ENCODE peak calls at places on chromosomes 5 and 9, in nine cellular contexts. Y, J, U, V, P, K, Q, O and I are unnamed samples.

GRCh38 chr5:110738503-110738811 is 350 bp upstream of the SLC25A46 start:
- DNase-seq in J (no peak), U (no peak), Q (peak; percentile 80), K (no peak), Y (no peak), P (no peak), V (no peak), O (no peak), I (no peak)

GRCh38 chr5:172353271-172353807 is 69.8 kb upstream of the UBTD2 start:
- DNase-seq in O (no peak), V (no peak), P (no peak), Y (no peak), K (no peak), Q (no peak), U (no peak), J (no peak), I (no peak)

GRCh38 chr9:134791009-134791408 is 89.6 kb upstream of the FCN2 start:
- DNase-seq in Q (no peak), J (no peak), O (no peak), V (no peak), K (no peak), P (no peak), U (no peak), Y (no peak), I (no peak)

GRCh38 chr9:121292801-121293241 is 24.9 kb downstream of the GSN start:
- DNase-seq in V (no peak), Y (no peak), J (no peak), Q (no peak), K (no peak), P (no peak), O (no peak), U (no peak), I (no peak)

GRCh38 chr5:104652271-104652861 is 1089.8 kb upstream of the NUDT12 start:
- DNase-seq in Q (no peak), P (peak; percentile 64), J (no peak), V (no peak), K (peak; percentile 75), O (no peak), Y (no peak), U (no peak), I (peak; percentile 40)

GRCh38 chr5:30600892-30601291 is 592.6 kb upstream of the CDH6 start:
- DNase-seq in K (no peak), J (no peak), Y (no peak), V (no peak), U (no peak), O (no peak), Q (no peak), P (no peak), I (no peak)

GRCh38 chr5:168680395-168680794 is 101.2 kb upstream of the PANK3 start:
- DNase-seq in Y (no peak), U (no peak), V (no peak), K (no peak), O (no peak), P (no peak), J (no peak), Q (no peak), I (no peak)

GRCh38 chr5:137611011-137611580 is 112.0 kb upstream of the SPOCK1 start:
- DNase-seq in J (peak; percentile 36), Y (no peak), U (no peak), O (no peak), V (no peak), Q (no peak), P (no peak), K (no peak), I (no peak)

GRCh38 chr9:975740-976257 is 656 bp upstream of the DMRT3 start:
- DNase-seq in Q (no peak), U (no peak), Y (no peak), K (no peak), O (no peak), V (no peak), J (no peak), P (no peak), I (no peak)

GRCh38 chr9:83448606-83449005 is 89.6 kb downstream of the FRMD3 start:
- DNase-seq in J (no peak), Y (no peak), V (no peak), Q (no peak), P (no peak), U (no peak), O (no peak), K (no peak), I (no peak)

GRCh38 chr5:161676109-161676508 is 9.4 kb upstream of the GABRA6 start:
- DNase-seq in U (peak; percentile 23), V (peak; percentile 22), Y (peak; percentile 43), P (peak; percentile 64), J (no peak), O (no peak), K (peak; percentile 6), Q (peak; percentile 2), I (peak; percentile 69)

GRCh38 chr5:166354277-166354676 is 1937.2 kb upstream of the WWC1 start:
- DNase-seq in K (peak; percentile 24), P (no peak), Y (no peak), V (no peak), O (no peak), Q (no peak), J (no peak), U (no peak), I (no peak)

GRCh38 chr9:114003756-114004155 is 74.3 kb downstream of the AMBP start:
- DNase-seq in J (no peak), U (no peak), O (no peak), P (no peak), Y (no peak), K (no peak), V (no peak), Q (no peak), I (no peak)

GRCh38 chr5:138662599-138662998 is 87.4 kb upstream of the HSPA9 start:
- DNase-seq in P (no peak), K (no peak), Y (peak; percentile 32), U (no peak), J (peak; percentile 36), V (no peak), Q (no peak), O (no peak), I (no peak)

GRCh38 chr5:95273956-95274520 is 10.9 kb downstream of the MCTP1 start:
- DNase-seq in O (no peak), K (no peak), Y (no peak), V (no peak), U (no peak), J (no peak), Q (no peak), P (no peak), I (no peak)

GRCh38 chr9:76374702-76375543 is 19.3 kb downstream of the RFK start:
- DNase-seq in O (no peak), J (peak; percentile 80), Y (no peak), Q (no peak), K (peak; percentile 72), V (no peak), U (peak; percentile 87), P (peak; percentile 36), I (peak; percentile 66)

GRCh38 chr9:136328011-136328621 is 777 bp downstream of the GPSM1 start:
- DNase-seq in U (peak; percentile 50), J (peak; percentile 44), Y (no peak), O (no peak), P (no peak), V (no peak), K (peak; percentile 57), Q (peak; percentile 56), I (no peak)

GRCh38 chr9:70749066-70749465 is 334.6 kb upstream of the KLF9 start:
- DNase-seq in V (no peak), J (no peak), P (no peak), Q (no peak), Y (no peak), O (no peak), K (no peak), U (no peak), I (no peak)

GRCh38 chr5:91645347-91645746 is 262.2 kb upstream of the ARRDC3 start:
- DNase-seq in Q (no peak), Y (no peak), K (no peak), O (no peak), V (no peak), J (no peak), U (no peak), P (no peak), I (peak; percentile 11)

GRCh38 chr9:764105-764524 is 77.4 kb upstream of the DMRT1 start:
- DNase-seq in J (peak; percentile 89), K (peak; percentile 84), O (peak; percentile 90), V (peak; percentile 93), Q (peak; percentile 21), Y (no peak), P (peak; percentile 83), U (peak; percentile 83), I (peak; percentile 94)

GRCh38 chr9:111938427-111938800 is 41.8 kb downstream of the UGCG start:
- DNase-seq in Q (no peak), V (no peak), Y (no peak), O (no peak), J (no peak), K (no peak), U (no peak), P (no peak), I (no peak)
- TF ChIP-seq EZH2phosphoT487 in Q (no peak), V (no peak), Y (no peak), O (no peak), J (no peak), K (no peak), U (no peak), P (no peak), I (no peak)

DNA sequence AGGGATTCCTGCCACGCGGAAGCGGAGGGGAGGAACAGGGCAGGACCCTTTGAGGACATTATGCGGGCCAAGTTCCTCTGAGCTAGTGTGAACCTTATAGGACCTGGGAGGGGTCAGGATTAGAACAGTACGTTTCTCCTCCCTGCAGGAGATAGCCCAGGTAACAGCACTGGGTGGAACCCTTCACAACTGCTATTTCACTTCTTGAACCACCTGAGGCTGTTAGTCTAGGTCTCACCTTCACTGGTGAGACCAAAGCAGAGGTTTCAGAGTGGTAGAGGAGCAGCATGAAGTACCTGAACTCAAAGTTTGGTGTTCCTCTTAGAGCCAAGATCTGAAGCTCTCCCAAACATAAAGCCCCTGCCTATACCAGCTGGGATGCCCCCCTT is 832 bp downstream of the EIF4EBP3 start:
- DNase-seq in Y (no peak), P (no peak), V (no peak), Q (no peak), U (peak; percentile 37), O (no peak), K (no peak), J (no peak), I (peak; percentile 73)
- H3K4me3 ChIP-seq in Y (no peak overlapping the region), P (peak overlapping the region; percentile 51), V (no peak overlapping the region), Q (no peak overlapping the region), U (no peak overlapping the region), O (no peak overlapping the region), K (no peak overlapping the region), J (peak overlapping the region; percentile 73), I (peak overlapping the region; percentile 77)

GRCh38 chr5:131417240-131417869 is 153.5 kb downstream of the CDC42SE2 start:
- DNase-seq in V (peak; percentile 76), K (peak; percentile 73), Q (peak; percentile 59), J (peak; percentile 80), Y (peak; percentile 75), U (peak; percentile 87), P (peak; percentile 85), O (peak; percentile 37), I (peak; percentile 92)
- TF ChIP-seq EZH2phosphoT487 in V (no peak), K (no peak), Q (no peak), J (no peak), Y (no peak), U (no peak), P (no peak), O (no peak), I (no peak)

DNA sequence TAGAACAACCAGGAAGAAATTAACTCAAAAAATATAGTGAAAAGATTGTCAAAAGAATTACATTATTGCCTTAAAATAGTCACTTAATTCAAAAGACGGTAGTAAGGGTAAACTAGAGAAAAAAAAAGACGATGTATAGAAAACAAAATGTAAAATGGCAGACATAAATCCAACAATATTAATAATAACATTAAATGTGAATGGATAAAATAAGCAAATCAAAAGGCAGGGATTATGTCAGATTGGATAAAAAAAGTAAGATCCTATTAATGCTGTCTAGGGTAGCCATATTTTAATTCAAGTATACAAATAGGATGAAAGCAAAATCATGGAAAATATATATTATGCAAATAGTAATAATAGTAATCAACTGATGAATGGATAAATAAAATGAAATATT is 134.0 kb upstream of the ADCY2 start:
- DNase-seq in K (no peak), O (no peak), U (no peak), Q (no peak), P (no peak), V (no peak), J (no peak), Y (no peak), I (no peak)
- H3K4me3 ChIP-seq in K (no peak overlapping the region), O (no peak overlapping the region), U (no peak overlapping the region), Q (no peak overlapping the region), P (no peak overlapping the region), V (no peak overlapping the region), J (no peak overlapping the region), Y (no peak overlapping the region), I (no peak overlapping the region)